ENCODE peak calls at places on chromosomes 13 and 19, in ten cellular contexts. U is T-cell; A is activated gamma-delta T cell treated with anti-CD3 and anti-CD28 coated beads, Interleukin-2, amount 50 U/mL, for 16 hours; Z is CD8-positive, alpha-beta T cell; O is SK-N-SH; X is HS-27A; M is nucleus accumbens; F is CD8-positive, alpha-beta memory T cell; G is iPS-NIHi11; E is CD4-positive, alpha-beta T cell. B is an unnamed sample.

GRCh38 chr13:49454388-49455015 is 10.4 kb downstream of the SETDB2 start:
- DNase-seq in U (no peak), A (no peak), Z (no peak), O (no peak), X (no peak), M (no peak), F (no peak), G (no peak), E (no peak), B (no peak)

GRCh38 chr13:80486407-80486806 is 145.5 kb upstream of the SPRY2 start:
- DNase-seq in U (no peak), A (no peak), Z (no peak), O (no peak), X (no peak), M (no peak), F (no peak), G (no peak), E (no peak), B (no peak)

GRCh38 chr19:29631450-29631849 is 25.4 kb downstream of the POP4 start:
- DNase-seq in U (no peak), A (no peak), Z (no peak), O (peak; percentile 2), X (no peak), M (no peak), F (no peak), G (no peak), E (no peak), B (no peak)

GRCh38 chr13:66847541-66847940 is 382.6 kb downstream of the PCDH9 start:
- DNase-seq in U (no peak), A (no peak), Z (no peak), O (no peak), X (no peak), M (no peak), F (no peak), G (no peak), E (no peak), B (no peak)

GRCh38 chr19:15466851-15467733 is 2.7 kb upstream of the RASAL3 start:
- DNase-seq in U (no peak), A (no peak), Z (peak; percentile 62), O (no peak), X (no peak), M (no peak), F (peak; percentile 22), G (no peak), E (peak; percentile 46), B (peak; percentile 55)

GRCh38 chr19:10288662-10289166 is 1.0 kb upstream of the ICAM5 start:
- DNase-seq in U (no peak), A (no peak), Z (no peak), O (peak; percentile 83), X (peak; percentile 66), M (peak; percentile 30), F (no peak), G (peak; percentile 84), E (no peak), B (peak; percentile 75)

GRCh38 chr19:42129399-42130253 is 2.6 kb downstream of the POU2F2 start:
- DNase-seq in U (no peak), A (no peak), Z (no peak), O (peak; percentile 84), X (no peak), M (peak; percentile 4), F (no peak), G (no peak), E (no peak), B (no peak)

GRCh38 chr19:2150794-2151338 is 500 bp downstream of the AP3D1 start:
- DNase-seq in U (no peak), A (no peak), Z (peak; percentile 26), O (no peak), X (no peak), M (no peak), F (no peak), G (no peak), E (no peak), B (no peak)

GRCh38 chr13:102903659-102904407 is 58.0 kb downstream of the ERCC5 start:
- DNase-seq in U (no peak), A (no peak), Z (no peak), O (peak; percentile 28), X (no peak), M (no peak), F (no peak), G (no peak), E (no peak), B (peak; percentile 17)

B was measured in A549.